ENCODE peak calls at places on chromosome 16, in seven cellular contexts. Q is tibial artery, E is SJCRH30, L is MM.1S, Y is colonic mucosa, J is esophagus squamous epithelium, H is heart right ventricle. S is an unnamed sample. For H3K36me3, the result is how much of the 10 kb centered on the place peaks cover.

GRCh38 chr16:22001591-22001990 is 675 bp upstream of the PDZD9 start:
- DNase-seq in Q (no peak), Y (no peak), E (no peak), J (no peak), H (no peak), L (no peak), S (no peak)

GRCh38 chr16:86428729-86429472 is 81.4 kb upstream of the FOXF1 start:
- DNase-seq in H (no peak), J (no peak), E (peak), Q (no peak), L (no peak), Y (no peak), S (no peak)

GRCh38 chr16:50440991-50441390 is 72.2 kb upstream of the BRD7 start:
- DNase-seq in Y (no peak), H (no peak), J (no peak), E (no peak), L (no peak), Q (no peak), S (no peak)

GRCh38 chr16:69089091-69089912 is 16.2 kb upstream of the HAS3 start:
- DNase-seq in E (peak), J (no peak), L (no peak), H (no peak), Y (no peak), Q (no peak), S (no peak)

GRCh38 chr16:27405546-27406451 is 3.8 kb downstream of the IL21R start:
- DNase-seq in L (no peak), H (no peak), Q (no peak), J (no peak), Y (no peak), E (no peak), S (no peak)

GRCh38 chr16:67660564-67661028 is at the start of gene PARD6A:
- DNase-seq in J (peak), Q (peak), L (peak), H (peak), E (peak), Y (peak), S (peak)

GRCh38 chr16:66606000-66606751 is 1.7 kb downstream of the CMTM3 start:
- DNase-seq in Y (no peak), J (no peak), H (no peak), L (no peak), E (no peak), Q (no peak), S (no peak)

GRCh38 chr16:84518804-84519341 is 14.4 kb upstream of the MEAK7 start:
- DNase-seq in Q (no peak), E (no peak), J (no peak), Y (peak), H (no peak), L (no peak), S (no peak)

GRCh38 chr16:5033256-5034166 is at the start of gene NAGPA:
- DNase-seq in L (peak), H (peak), Y (peak), Q (peak), E (peak), J (no peak), S (peak)

GRCh38 chr16:30997000-30997886 is 12.2 kb downstream of the HSD3B7 start:
- DNase-seq in E (no peak), J (no peak), Q (peak), H (peak), L (peak), Y (peak), S (peak)

GRCh38 chr16:59601452-59601851 is 867.3 kb upstream of the GOT2 start:
- DNase-seq in Q (no peak), H (no peak), J (no peak), E (no peak), L (no peak), Y (no peak), S (no peak)

GRCh38 chr16:55000595-55000994 is 69.9 kb downstream of the IRX5 start:
- DNase-seq in J (no peak), H (no peak), Y (no peak), L (no peak), Q (no peak), E (no peak), S (no peak)

GRCh38 chr16:48961546-48961945 is 320.1 kb downstream of the CBLN1 start:
- DNase-seq in H (no peak), Q (no peak), L (no peak), Y (no peak), E (no peak), J (no peak), S (no peak)

GRCh38 chr16:19520861-19521331 is 1.0 kb downstream of the GDE1 start:
- DNase-seq in H (no peak), Q (no peak), E (no peak), Y (peak), J (no peak), L (peak), S (no peak)

GRCh38 chr16:81469710-81470481 is 25.3 kb downstream of the CMIP start:
- DNase-seq in H (peak), J (no peak), L (peak), Y (no peak), Q (no peak), E (no peak), S (no peak)

GRCh38 chr16:50281391-50282009 is 15.1 kb downstream of the ADCY7 start:
- DNase-seq in H (peak), J (no peak), Q (no peak), E (peak), L (no peak), Y (no peak), S (no peak)

GRCh38 chr16:83068686-83069085 is 441.9 kb downstream of the CDH13 start:
- DNase-seq in J (no peak), H (no peak), Q (no peak), L (no peak), Y (no peak), E (peak), S (no peak)

GRCh38 chr16:3131755-3132377 is 3.0 kb upstream of the ZNF213 start:
- DNase-seq in Y (peak), Q (no peak), L (peak), E (peak), J (no peak), H (no peak), S (no peak)

GRCh38 chr16:88279998-88280397 is 102.8 kb upstream of the ZNF469 start:
- DNase-seq in Y (no peak), J (no peak), E (no peak), Q (no peak), L (no peak), H (no peak), S (no peak)

GRCh38 chr16:66713076-66713475 is 16.5 kb upstream of the CMTM4 start:
- DNase-seq in H (no peak), J (no peak), E (no peak), Q (no peak), L (no peak), Y (no peak), S (no peak)

GRCh38 chr16:82700541-82701240 is 73.9 kb downstream of the CDH13 start:
- DNase-seq in H (no peak), L (no peak), J (no peak), Y (no peak), Q (no peak), E (no peak), S (no peak)

GRCh38 chr16:85828166-85828565 is 28.7 kb downstream of the COX4I1 start:
- DNase-seq in Q (no peak), Y (no peak), L (no peak), J (no peak), E (no peak), H (no peak), S (no peak)

GRCh38 chr16:59192551-59193199 is 458.6 kb upstream of the GOT2 start:
- DNase-seq in L (peak), H (no peak), Q (no peak), Y (peak), J (no peak), E (peak), S (no peak)

GRCh38 chr16:49703494-49703893 is 152.4 kb downstream of the ZNF423 start:
- DNase-seq in Q (no peak), E (peak), H (no peak), J (no peak), L (no peak), Y (no peak), S (no peak)

GRCh38 chr16:67425046-67425445 is 5.9 kb upstream of the HSD11B2 start:
- DNase-seq in L (no peak), J (no peak), Q (no peak), H (no peak), E (no peak), Y (no peak), S (no peak)

GRCh38 chr16:61050547-61050946 is 985.7 kb downstream of the CDH8 start:
- DNase-seq in Q (no peak), Y (no peak), E (no peak), J (no peak), H (no peak), L (no peak), S (no peak)

GRCh38 chr16:84007946-84008345 is 34.6 kb downstream of the SLC38A8 start:
- DNase-seq in E (peak), H (no peak), Y (no peak), J (no peak), L (no peak), Q (no peak), S (no peak)

GRCh38 chr16:57513371-57514102 is 22.8 kb downstream of the CCDC102A start:
- DNase-seq in E (no peak), Q (no peak), Y (peak), J (no peak), L (no peak), H (no peak), S (no peak)

GRCh38 chr16:13645525-13645924 is 274.4 kb upstream of the ERCC4 start:
- DNase-seq in Q (no peak), J (no peak), E (no peak), H (no peak), L (no peak), Y (no peak), S (no peak)
- H3K36me3 ChIP-seq in Q (under half), J (under half), E (under half), H (under half), L (under half), Y (under half), S (under half)

GRCh38 chr16:89280546-89281188 is 63.2 kb downstream of the ZNF778 start:
- DNase-seq in J (no peak), Q (no peak), H (no peak), E (no peak), L (no peak), Y (no peak), S (no peak)
- H3K36me3 ChIP-seq in J (half or more), Q (under half), H (half or more), E (half or more), L (under half), Y (under half), S (under half)

DNA sequence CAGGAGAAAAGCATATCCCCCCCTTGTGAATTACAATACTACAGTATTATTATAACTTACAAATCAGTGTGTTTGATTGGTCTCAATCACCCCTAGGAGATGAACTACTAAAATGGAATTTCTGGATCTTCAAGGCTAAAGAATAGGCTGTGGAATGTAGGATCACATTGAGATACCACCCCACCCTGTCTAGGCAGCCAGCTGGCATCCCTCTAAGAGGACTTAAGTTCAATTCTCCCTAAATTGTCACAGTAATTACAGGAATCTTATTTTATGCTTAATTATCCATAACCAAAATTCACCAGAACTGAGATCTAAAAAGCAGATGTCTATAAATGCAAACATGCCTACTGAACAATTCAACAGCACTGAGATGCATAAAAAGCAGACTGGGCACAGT is 12.1 kb downstream of the AP1G1 start:
- DNase-seq in L (no peak), Y (no peak), H (no peak), J (no peak), E (no peak), Q (no peak), S (no peak)
- H3K36me3 ChIP-seq in L (under half), Y (under half), H (half or more), J (under half), E (under half), Q (under half), S (under half)

GRCh38 chr16:16016388-16016964 is 67.1 kb downstream of the ABCC1 start:
- DNase-seq in Y (no peak), L (no peak), E (no peak), Q (no peak), J (no peak), H (no peak), S (no peak)
- H3K36me3 ChIP-seq in Y (under half), L (under half), E (under half), Q (under half), J (under half), H (half or more), S (under half)

GRCh38 chr16:75575976-75576375 is 9.8 kb downstream of the GABARAPL2 start:
- DNase-seq in Q (no peak), H (no peak), Y (no peak), L (no peak), E (no peak), J (no peak), S (no peak)

GRCh38 chr16:75579435-75579834 is 13.3 kb downstream of the GABARAPL2 start:
- DNase-seq in Y (no peak), Q (no peak), H (no peak), L (no peak), J (no peak), E (no peak), S (no peak)

GRCh38 chr16:75578725-75579124 is 12.5 kb downstream of the GABARAPL2 start:
- DNase-seq in J (no peak), Y (no peak), E (no peak), H (no peak), L (no peak), Q (no peak), S (no peak)

GRCh38 chr16:75578212-75578611 is 12.0 kb downstream of the GABARAPL2 start:
- DNase-seq in H (no peak), L (no peak), E (no peak), Y (no peak), J (no peak), Q (peak), S (no peak)

DNA sequence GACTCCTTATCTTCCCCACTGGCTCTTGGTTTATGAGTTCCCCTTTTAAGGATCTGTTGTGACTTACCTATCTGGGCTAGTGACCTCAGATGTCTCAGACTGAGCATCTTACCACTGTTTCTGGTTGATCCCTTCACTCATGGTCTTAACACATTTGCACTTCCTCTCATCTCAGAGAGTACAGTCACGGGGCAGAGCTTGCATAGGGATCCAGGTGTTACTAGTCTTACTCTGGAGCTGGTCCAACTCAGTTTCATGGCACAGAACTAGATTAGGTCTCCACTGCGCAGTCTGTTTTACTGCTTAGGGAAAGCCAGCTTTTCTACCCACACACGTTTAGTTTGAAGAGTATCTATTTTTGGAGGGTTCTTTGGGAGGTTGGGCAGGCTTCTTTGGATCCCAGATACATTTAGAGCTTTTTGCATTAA is 10.2 kb downstream of the GABARAPL2 start:
- DNase-seq in H (no peak), L (no peak), E (no peak), Y (no peak), Q (peak), J (no peak), S (no peak)
- H3K36me3 ChIP-seq in H (half or more), L (under half), E (under half), Y (under half), Q (half or more), J (half or more), S (half or more)

GRCh38 chr16:24954137-24954536 is 61.0 kb downstream of the ARHGAP17 start:
- DNase-seq in H (no peak), Q (no peak), E (no peak), J (no peak), L (no peak), Y (no peak), S (no peak)

GRCh38 chr16:24950275-24950674 is 64.9 kb downstream of the ARHGAP17 start:
- DNase-seq in L (no peak), J (no peak), Q (no peak), H (no peak), E (no peak), Y (peak), S (no peak)

GRCh38 chr16:24957887-24958286 is 57.3 kb downstream of the ARHGAP17 start:
- DNase-seq in Y (no peak), E (no peak), Q (no peak), H (no peak), L (no peak), J (no peak), S (no peak)

GRCh38 chr16:24955975-24956731 is 59.0 kb downstream of the ARHGAP17 start:
- DNase-seq in J (no peak), H (no peak), Y (no peak), Q (no peak), E (no peak), L (no peak), S (no peak)

GRCh38 chr16:24953721-24954120 is 61.4 kb downstream of the ARHGAP17 start:
- DNase-seq in E (no peak), J (no peak), Q (no peak), Y (peak), L (no peak), H (no peak), S (no peak)
- H3K36me3 ChIP-seq in E (under half), J (under half), Q (half or more), Y (under half), L (under half), H (half or more), S (half or more)

DNA sequence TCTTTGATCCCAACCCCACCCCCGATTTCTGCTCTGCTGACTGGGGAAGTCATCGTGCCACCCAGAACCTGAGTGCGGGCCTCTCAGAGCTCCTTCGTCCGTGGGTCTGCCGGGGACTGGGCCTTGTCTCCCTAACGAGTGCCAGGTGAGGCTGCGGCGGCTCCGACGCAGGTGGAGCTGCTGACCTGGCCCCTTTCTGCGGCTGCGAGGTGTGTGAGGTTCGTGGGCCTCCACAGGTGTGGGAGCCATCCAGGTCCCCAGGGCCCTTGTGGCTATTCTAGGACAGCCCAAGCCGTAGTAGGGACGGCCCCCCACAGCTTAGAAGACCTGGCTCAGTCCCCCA is 3.0 kb downstream of the UBE2I start:
- DNase-seq in H (no peak), L (no peak), Q (no peak), E (no peak), Y (no peak), J (no peak), S (no peak)
- H3K36me3 ChIP-seq in H (half or more), L (under half), Q (under half), E (under half), Y (under half), J (under half), S (under half)

DNA sequence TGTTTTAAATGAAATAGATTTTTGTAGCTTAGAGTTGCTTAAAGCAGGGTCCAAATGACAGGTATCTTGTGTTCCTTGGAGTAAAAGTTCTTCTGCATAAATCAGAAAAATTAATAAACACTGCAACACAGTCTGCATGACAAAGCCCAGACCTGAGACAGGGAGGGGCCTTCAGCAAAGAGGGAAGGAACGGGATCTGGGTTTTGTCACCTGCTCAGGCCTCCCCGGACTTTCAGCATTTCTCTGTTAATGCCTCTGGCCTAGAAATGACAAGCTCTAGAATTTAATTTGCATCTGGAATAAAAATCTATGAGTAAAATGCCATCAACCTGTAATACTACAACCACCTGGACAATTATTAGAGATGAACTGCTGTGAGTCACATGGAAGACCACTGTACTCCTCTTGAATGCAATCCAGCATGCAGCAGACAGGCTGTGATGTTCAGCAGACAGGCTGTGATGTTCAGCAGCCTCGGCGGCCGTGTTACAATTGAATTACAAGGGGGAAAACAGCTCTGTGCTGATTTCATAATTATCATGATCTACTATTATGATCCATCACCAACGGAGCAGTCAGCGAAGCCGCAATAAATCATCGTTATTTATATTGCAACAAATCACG is 170.2 kb downstream of the TOX3 start:
- DNase-seq in Y (no peak), E (no peak), L (no peak), Q (no peak), H (no peak), J (no peak), S (no peak)
- H3K36me3 ChIP-seq in Y (under half), E (under half), L (under half), Q (under half), H (under half), J (under half), S (under half)

GRCh38 chr16:56388209-56388608 is 37.1 kb downstream of the AMFR start:
- DNase-seq in Y (no peak), H (no peak), E (no peak), L (no peak), J (no peak), Q (no peak), S (no peak)
- H3K36me3 ChIP-seq in Y (under half), H (half or more), E (half or more), L (under half), J (under half), Q (half or more), S (under half)

GRCh38 chr16:89961920-89962319 is 13.4 kb downstream of the DEF8 start:
- DNase-seq in E (no peak), L (no peak), H (no peak), Y (no peak), Q (no peak), J (no peak), S (no peak)
- H3K36me3 ChIP-seq in E (under half), L (under half), H (half or more), Y (under half), Q (under half), J (under half), S (under half)

S was measured in gastrocnemius medialis.